ENCODE peak calls at places on chromosomes 3 and 15, in eight cellular contexts. One of them, this sample, is unnamed.

GRCh38 chr3:46903341-46904302 is 26.1 kb downstream of the PTH1R start:
- DNase-seq in retina: no peak
- DNase-seq in stimulated activated CD4-positive, alpha-beta T cell treated with anti-CD3 and anti-CD28 coated beads, TNF-alpha, amount 100 ng/mL, for 48 hours: no peak
- DNase-seq in cardiac fibroblast: peak
- DNase-seq in HepG2: no peak
- DNase-seq in posterior vena cava: peak
- DNase-seq in fibroblast of pulmonary artery: peak
- DNase-seq in Ammon's horn: no peak
- DNase-seq in this sample: peak

GRCh38 chr3:71805691-71806090 is 20.7 kb upstream of the PROK2 start:
- DNase-seq in retina: no peak
- DNase-seq in stimulated activated CD4-positive, alpha-beta T cell treated with anti-CD3 and anti-CD28 coated beads, TNF-alpha, amount 100 ng/mL, for 48 hours: no peak
- DNase-seq in cardiac fibroblast: no peak
- DNase-seq in HepG2: no peak
- DNase-seq in posterior vena cava: no peak
- DNase-seq in fibroblast of pulmonary artery: no peak
- DNase-seq in Ammon's horn: no peak
- DNase-seq in this sample: no peak

GRCh38 chr15:45169608-45170480 is 17.9 kb downstream of the SHF start:
- DNase-seq in retina: peak
- DNase-seq in stimulated activated CD4-positive, alpha-beta T cell treated with anti-CD3 and anti-CD28 coated beads, TNF-alpha, amount 100 ng/mL, for 48 hours: no peak
- DNase-seq in cardiac fibroblast: no peak
- DNase-seq in HepG2: no peak
- DNase-seq in posterior vena cava: no peak
- DNase-seq in fibroblast of pulmonary artery: no peak
- DNase-seq in Ammon's horn: no peak
- DNase-seq in this sample: no peak

GRCh38 chr15:70093481-70094309 is 4.0 kb downstream of the TLE3 start:
- DNase-seq in retina: no peak
- DNase-seq in stimulated activated CD4-positive, alpha-beta T cell treated with anti-CD3 and anti-CD28 coated beads, TNF-alpha, amount 100 ng/mL, for 48 hours: no peak
- DNase-seq in cardiac fibroblast: peak
- DNase-seq in HepG2: no peak
- DNase-seq in posterior vena cava: peak
- DNase-seq in fibroblast of pulmonary artery: peak
- DNase-seq in Ammon's horn: no peak
- DNase-seq in this sample: peak

GRCh38 chr3:64621726-64622400 is 65.9 kb downstream of the ADAMTS9 start:
- DNase-seq in retina: no peak
- DNase-seq in stimulated activated CD4-positive, alpha-beta T cell treated with anti-CD3 and anti-CD28 coated beads, TNF-alpha, amount 100 ng/mL, for 48 hours: no peak
- DNase-seq in cardiac fibroblast: no peak
- DNase-seq in HepG2: no peak
- DNase-seq in posterior vena cava: no peak
- DNase-seq in fibroblast of pulmonary artery: no peak
- DNase-seq in Ammon's horn: no peak
- DNase-seq in this sample: no peak

GRCh38 chr15:58182460-58183163 is 44.4 kb downstream of the AQP9 start:
- DNase-seq in retina: peak
- DNase-seq in stimulated activated CD4-positive, alpha-beta T cell treated with anti-CD3 and anti-CD28 coated beads, TNF-alpha, amount 100 ng/mL, for 48 hours: no peak
- DNase-seq in cardiac fibroblast: peak
- DNase-seq in HepG2: peak
- DNase-seq in posterior vena cava: peak
- DNase-seq in fibroblast of pulmonary artery: peak
- DNase-seq in Ammon's horn: peak
- DNase-seq in this sample: no peak

GRCh38 chr3:53222183-53222901 is 33.5 kb downstream of the TKT start:
- DNase-seq in retina: no peak
- DNase-seq in stimulated activated CD4-positive, alpha-beta T cell treated with anti-CD3 and anti-CD28 coated beads, TNF-alpha, amount 100 ng/mL, for 48 hours: no peak
- DNase-seq in cardiac fibroblast: no peak
- DNase-seq in HepG2: peak
- DNase-seq in posterior vena cava: peak
- DNase-seq in fibroblast of pulmonary artery: no peak
- DNase-seq in Ammon's horn: no peak
- DNase-seq in this sample: peak

GRCh38 chr3:133995264-133995663 is 34.5 kb downstream of the SLCO2A1 start:
- DNase-seq in retina: no peak
- DNase-seq in stimulated activated CD4-positive, alpha-beta T cell treated with anti-CD3 and anti-CD28 coated beads, TNF-alpha, amount 100 ng/mL, for 48 hours: no peak
- DNase-seq in cardiac fibroblast: no peak
- DNase-seq in HepG2: no peak
- DNase-seq in posterior vena cava: no peak
- DNase-seq in fibroblast of pulmonary artery: no peak
- DNase-seq in Ammon's horn: no peak
- DNase-seq in this sample: no peak